ENCODE peak calls at places on chromosomes 1 and 21, in four cellular contexts. L is sigmoid colon, K is NB4, B is AG04450. Y is an unnamed sample.

GRCh38 chr1:8026976-8027747 is 1.1 kb upstream of the ERRFI1 start:
- DNase-seq in L (peak), B (no peak), K (no peak), Y (no peak)

GRCh38 chr1:51575406-51576084 is 41.3 kb upstream of the OSBPL9 start:
- DNase-seq in B (no peak), L (no peak), K (peak), Y (no peak)

GRCh38 chr1:178960781-178961180 is 64.9 kb upstream of the FAM20B start:
- DNase-seq in B (no peak), K (no peak), L (no peak), Y (no peak)

GRCh38 chr1:36328713-36329112 is 5.3 kb upstream of the EVA1B start:
- DNase-seq in K (peak), L (no peak), B (no peak), Y (no peak)

GRCh38 chr1:218931331-218931730 is 242.3 kb upstream of the LYPLAL1 start:
- DNase-seq in K (no peak), L (no peak), B (no peak), Y (no peak)

GRCh38 chr1:29258974-29259801 is 22.9 kb downstream of the PTPRU start:
- DNase-seq in L (peak), K (peak), B (no peak), Y (no peak)

GRCh38 chr1:36782785-36783184 is 251.5 kb downstream of the GRIK3 start:
- DNase-seq in B (no peak), L (no peak), K (no peak), Y (no peak)

GRCh38 chr1:107664882-107665871 is 299.8 kb downstream of the VAV3 start:
- DNase-seq in B (no peak), L (no peak), K (no peak), Y (no peak)

GRCh38 chr1:47436304-47436978 is 1.4 kb upstream of the FOXD2 start:
- DNase-seq in K (peak), B (peak), L (peak), Y (no peak)

GRCh38 chr21:17819878-17820232 is 699 bp upstream of the C21orf91 start:
- DNase-seq in B (peak), L (no peak), K (no peak), Y (no peak)

GRCh38 chr1:36365310-36365895 is 20.3 kb downstream of the STK40 start:
- DNase-seq in B (no peak), L (peak), K (peak), Y (no peak)

DNA sequence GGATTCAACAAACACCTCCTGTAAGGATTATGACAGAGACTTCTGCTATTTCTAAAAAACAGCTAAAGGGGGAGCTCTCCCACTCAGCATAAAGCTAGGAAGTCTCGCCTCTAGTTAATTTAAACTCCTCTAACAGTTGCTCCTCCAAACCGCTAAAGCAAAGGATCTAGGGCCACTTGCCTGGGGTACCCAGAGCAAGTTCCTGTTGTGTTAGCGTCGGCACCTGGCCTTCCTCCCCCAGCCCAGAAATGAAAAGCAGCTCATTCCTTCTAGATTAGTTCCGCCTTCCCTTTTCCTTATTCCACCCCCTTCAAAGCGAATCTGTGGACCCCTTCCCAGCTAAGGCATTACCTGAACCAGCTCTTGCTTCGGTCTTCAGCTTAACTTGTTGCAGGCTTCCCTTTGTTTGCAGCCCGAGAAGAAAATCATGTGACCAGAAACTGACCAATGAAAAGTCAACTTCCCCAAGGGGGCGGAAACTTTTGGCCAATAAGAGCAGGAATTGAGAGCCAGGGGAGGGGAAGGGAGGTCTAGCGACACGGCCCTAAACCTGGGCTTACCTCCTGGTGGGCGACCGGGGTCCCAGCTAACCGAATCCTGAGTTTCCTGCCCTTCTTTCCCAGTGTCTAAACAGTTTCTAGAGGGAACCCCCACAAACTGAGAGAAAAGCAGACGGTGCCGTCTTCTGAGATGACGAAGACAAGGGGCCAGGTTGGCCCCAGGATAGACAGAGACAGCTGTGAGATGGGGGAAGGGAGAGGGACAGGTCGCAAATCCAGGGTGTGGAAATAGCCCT is at the start of gene PBXIP1:
- DNase-seq in K (peak), L (peak), B (no peak), Y (peak)
- TF ChIP-seq CTCF in K (peak), L (no peak), B (peak), Y (peak)

DNA sequence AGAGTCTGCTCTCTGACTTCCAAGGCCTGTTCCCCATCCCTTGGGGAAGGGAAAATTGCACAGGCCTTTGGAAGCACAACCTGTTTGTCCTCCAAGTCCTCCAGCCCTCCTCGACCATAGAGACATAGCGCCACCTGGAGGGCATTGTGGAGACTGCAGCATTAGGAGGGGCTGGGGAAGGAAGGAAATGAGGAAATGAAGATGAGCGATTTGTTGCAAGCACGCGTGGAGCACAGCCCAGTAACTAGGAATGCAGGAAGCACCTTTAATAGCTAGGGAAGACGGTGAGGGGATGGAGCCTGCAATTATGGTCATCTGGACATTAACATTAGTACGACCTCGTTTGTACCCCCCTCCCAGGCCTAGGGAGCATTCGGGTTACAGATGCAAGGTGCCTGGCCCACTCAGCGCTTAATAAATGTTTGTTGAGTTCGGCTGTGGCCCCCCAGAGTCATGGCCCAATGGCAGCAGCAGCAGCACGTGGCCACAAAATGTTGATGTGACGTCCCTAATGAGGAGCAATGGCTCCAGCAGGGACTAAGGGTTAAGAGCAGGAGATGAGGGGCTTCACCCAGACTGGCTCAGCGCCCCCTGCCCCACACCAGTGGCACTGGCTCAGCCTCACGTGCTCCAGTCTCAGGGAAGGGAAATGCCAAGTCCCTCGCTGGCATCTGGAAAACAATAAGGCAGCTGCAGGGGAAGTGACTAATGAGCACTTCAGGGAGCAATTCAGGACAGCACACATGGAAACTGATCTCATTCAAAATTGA is 8.0 kb upstream of the CAMK2N1 start:
- DNase-seq in B (peak), L (peak), K (peak), Y (peak)
- H3K4me3 ChIP-seq in B (no peak), L (no peak), K (no peak), Y (no peak)

GRCh38 chr1:18922848-18923475 is 20.6 kb upstream of the ALDH4A1 start:
- DNase-seq in L (no peak), B (no peak), K (peak), Y (no peak)

GRCh38 chr1:18920931-18921330 is 18.6 kb upstream of the ALDH4A1 start:
- DNase-seq in B (no peak), K (no peak), L (no peak), Y (no peak)

GRCh38 chr1:18923721-18924610 is 21.6 kb upstream of the ALDH4A1 start:
- DNase-seq in L (no peak), B (no peak), K (peak), Y (no peak)

GRCh38 chr1:18921506-18922251 is 19.3 kb upstream of the ALDH4A1 start:
- DNase-seq in L (no peak), B (no peak), K (peak), Y (no peak)

GRCh38 chr1:18922319-18922726 is 20.0 kb upstream of the ALDH4A1 start:
- DNase-seq in K (peak), B (peak), L (peak), Y (no peak)
- TF ChIP-seq CTCF in K (no peak), B (peak), L (peak), Y (peak)

DNA sequence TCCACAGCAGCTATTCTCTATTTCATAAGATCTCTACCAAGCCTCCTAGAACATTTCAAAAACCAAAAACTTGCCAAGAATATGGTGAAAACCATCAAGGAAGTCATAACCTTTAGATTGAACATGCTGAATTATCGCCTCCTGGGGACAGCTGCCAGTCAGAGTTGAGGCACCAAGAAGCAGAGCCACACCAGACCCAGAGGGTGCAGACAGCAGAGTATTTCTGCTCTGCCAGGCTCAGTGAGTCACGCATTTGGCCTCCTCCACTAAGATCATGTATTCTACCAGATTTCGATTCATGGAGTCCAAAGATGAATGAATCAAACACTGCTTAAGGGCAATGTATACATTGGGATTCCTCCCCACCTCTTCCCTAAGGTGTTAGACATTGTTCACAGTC is 2.1 kb downstream of the F3 start:
- DNase-seq in K (peak), B (no peak), L (no peak), Y (no peak)
- H3K4me3 ChIP-seq in K (peak), B (peak), L (no peak), Y (peak)

DNA sequence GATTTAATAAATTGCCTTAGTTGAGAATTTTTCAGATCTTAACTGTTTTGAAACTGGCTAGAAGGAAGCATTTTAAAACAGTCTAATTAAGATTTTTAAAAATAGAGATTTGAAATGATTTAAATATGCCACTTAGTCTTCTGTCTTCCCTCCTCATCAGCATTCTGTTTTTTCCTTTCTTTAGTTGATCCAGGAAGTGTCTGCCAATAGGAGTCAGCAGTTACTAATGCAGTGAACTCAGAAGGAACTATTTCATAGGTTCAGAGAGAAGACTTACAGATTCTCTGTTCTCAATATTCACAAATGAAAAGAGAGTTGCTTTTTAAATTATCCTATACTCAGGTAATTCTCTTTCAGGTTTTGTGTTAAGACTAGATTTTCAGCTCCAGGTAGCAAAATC is 84.5 kb downstream of the RPS6KC1 start:
- DNase-seq in L (no peak), B (no peak), K (no peak), Y (no peak)
- TF ChIP-seq CTCF in L (no peak), B (no peak), K (no peak), Y (no peak)

DNA sequence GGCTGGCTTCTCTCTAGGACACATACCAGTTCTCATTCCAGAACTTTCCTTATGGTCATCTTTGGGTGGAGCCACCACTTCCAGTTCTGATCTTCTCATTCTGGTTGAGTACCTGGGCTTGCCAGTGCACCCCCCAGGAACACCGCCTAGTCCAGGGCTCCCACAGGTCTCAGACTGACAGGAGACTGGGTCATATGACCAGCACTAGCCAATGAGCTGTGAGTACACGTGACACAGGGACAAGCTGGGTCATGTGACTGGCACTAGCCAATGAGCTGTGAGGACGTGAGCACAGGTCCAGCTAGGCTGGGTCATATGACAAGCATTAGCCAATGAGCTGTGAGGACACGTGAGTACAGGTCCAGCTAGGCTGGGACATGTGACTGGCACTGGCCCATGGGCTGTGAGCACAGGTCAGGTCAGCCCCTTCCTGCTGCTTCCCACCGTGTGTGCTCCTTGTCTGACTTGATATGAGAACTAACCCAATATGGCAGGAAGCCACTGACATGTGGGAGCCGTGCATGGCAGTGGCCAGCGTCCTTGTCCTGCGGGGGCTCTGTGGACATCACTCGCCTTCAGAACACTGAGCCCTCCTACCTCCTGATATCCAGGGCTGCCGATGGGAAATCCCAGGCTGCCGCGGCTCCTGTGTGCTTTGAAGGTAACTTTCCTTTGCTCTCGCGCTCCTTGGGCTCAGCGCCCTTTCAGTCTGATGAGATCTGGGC is 22.7 kb downstream of the KRTAP10-1 start:
- DNase-seq in K (peak), L (no peak), B (no peak), Y (no peak)
- H3K4me3 ChIP-seq in K (no peak), L (no peak), B (no peak), Y (no peak)